ENCODE peak calls at places on chromosomes 5 and 9, in five cellular contexts. L is SK-N-SH, S is endodermal cell, C is GM23248, Z is HCT116. K is an unnamed sample.
A peak's percentile ranks its signal among the peaks of the same experiment; 100 is the strongest.

GRCh38 chr9:71780953-71781352 is 12.6 kb upstream of the CEMIP2 start:
- DNase-seq in L (no peak), C (no peak), S (no peak), Z (no peak), K (no peak)

GRCh38 chr9:130074391-130075115 is 20.8 kb downstream of the GPR107 start:
- DNase-seq in L (no peak), Z (no peak), C (no peak), S (no peak), K (no peak)

GRCh38 chr9:127612993-127613954 is 1.2 kb downstream of the STXBP1 start:
- DNase-seq in C (peak; percentile 87), S (peak; percentile 84), L (peak; percentile 82), Z (no peak), K (no peak)

GRCh38 chr9:108634669-108635462 is 220.9 kb downstream of the ACTL7B start:
- DNase-seq in C (peak; percentile 88), L (no peak), Z (peak; percentile 10), S (no peak), K (no peak)

GRCh38 chr5:141050622-141051525 is at the start of gene PCDHB1:
- DNase-seq in L (peak; percentile 12), C (no peak), Z (no peak), S (peak; percentile 73), K (no peak)

GRCh38 chr9:107650321-107650720 is 160.8 kb upstream of the KLF4 start:
- DNase-seq in Z (no peak), C (peak; percentile 83), S (no peak), L (no peak), K (no peak)

GRCh38 chr5:150653145-150653761 is 7.8 kb upstream of the MYOZ3 start:
- DNase-seq in L (peak; percentile 65), C (peak; percentile 57), S (peak; percentile 46), Z (no peak), K (no peak)

GRCh38 chr5:76180817-76181805 is 97.9 kb downstream of the SV2C start:
- DNase-seq in S (no peak), C (no peak), L (no peak), Z (no peak), K (no peak)

GRCh38 chr9:90642570-90643539 is at the start of gene DIRAS2:
- DNase-seq in S (peak; percentile 89), C (peak; percentile 68), Z (peak; percentile 6), L (peak; percentile 85), K (no peak)

GRCh38 chr5:133750856-133751255 is 138.5 kb upstream of the FSTL4 start:
- DNase-seq in L (no peak), C (no peak), Z (no peak), S (no peak), K (no peak)

GRCh38 chr5:39599721-39600431 is 175.1 kb upstream of the DAB2 start:
- DNase-seq in C (peak; percentile 76), Z (peak; percentile 24), L (no peak), S (no peak), K (no peak)

GRCh38 chr5:31753700-31754461 is 115.0 kb downstream of the PDZD2 start:
- DNase-seq in S (peak; percentile 72), Z (no peak), C (no peak), L (no peak), K (no peak)

GRCh38 chr9:81759680-81760215 is 70.4 kb upstream of the TLE1 start:
- DNase-seq in S (no peak), Z (peak; percentile 21), L (peak; percentile 21), C (peak; percentile 93), K (no peak)

GRCh38 chr5:169004551-169004950 is 296.4 kb downstream of the SLIT3 start:
- DNase-seq in L (no peak), Z (no peak), S (no peak), C (no peak), K (no peak)

GRCh38 chr5:78706381-78706780 is 57.8 kb upstream of the LHFPL2 start:
- DNase-seq in Z (no peak), S (no peak), C (no peak), L (no peak), K (no peak)

GRCh38 chr9:22446589-22446949 is at the start of gene DMRTA1:
- DNase-seq in L (peak; percentile 42), C (peak; percentile 76), S (peak; percentile 96), Z (no peak), K (no peak)

GRCh38 chr5:3351581-3352442 is 243.8 kb upstream of the IRX1 start:
- DNase-seq in C (no peak), S (peak; percentile 35), L (no peak), Z (no peak), K (no peak)

GRCh38 chr5:59673438-59674058 is 220.0 kb downstream of the PDE4D start:
- DNase-seq in L (peak; percentile 24), Z (peak; percentile 8), S (no peak), C (peak; percentile 69), K (no peak)

GRCh38 chr9:90697782-90698181 is 55.2 kb upstream of the DIRAS2 start:
- DNase-seq in Z (no peak), L (no peak), S (no peak), C (no peak), K (no peak)

GRCh38 chr5:175216991-175217390 is 227.0 kb downstream of the DRD1 start:
- DNase-seq in S (no peak), Z (no peak), L (no peak), C (peak; percentile 65), K (no peak)

GRCh38 chr5:14552017-14552416 is 29.6 kb upstream of the OTULINL start:
- DNase-seq in L (no peak), C (peak; percentile 6), Z (no peak), S (no peak), K (no peak)

GRCh38 chr5:134964359-134965270 is 3.1 kb upstream of the CATSPER3 start:
- DNase-seq in L (no peak), S (no peak), C (no peak), Z (no peak), K (no peak)

GRCh38 chr9:133979124-133979920 is 12.8 kb downstream of the VAV2 start:
- DNase-seq in S (no peak), Z (no peak), L (peak; percentile 38), C (peak; percentile 55), K (no peak)

GRCh38 chr5:62284946-62285891 is 20.8 kb upstream of the KIF2A start:
- DNase-seq in C (no peak), Z (no peak), S (no peak), L (no peak), K (no peak)

GRCh38 chr5:74092761-74093160 is 466.8 kb downstream of the ARHGEF28 start:
- DNase-seq in L (no peak), Z (no peak), C (no peak), S (no peak), K (no peak)

GRCh38 chr5:135833521-135833920 is 942 bp upstream of the SLC25A48 start:
- DNase-seq in L (no peak), S (no peak), Z (no peak), C (no peak), K (no peak)

GRCh38 chr9:114691956-114692295 is 9.9 kb upstream of the TEX48 start:
- DNase-seq in L (no peak), C (no peak), S (no peak), Z (no peak), K (no peak)

GRCh38 chr5:123709422-123709821 is 197.4 kb downstream of the CSNK1G3 start:
- DNase-seq in C (no peak), Z (no peak), S (no peak), L (no peak), K (no peak)

GRCh38 chr9:100322954-100323536 is 29.7 kb downstream of the TEX10 start:
- DNase-seq in Z (peak; percentile 10), S (peak; percentile 71), C (peak; percentile 58), L (peak; percentile 27), K (peak; percentile 20)

GRCh38 chr5:5289537-5289936 is 132.9 kb upstream of the ICE1 start:
- DNase-seq in L (no peak), Z (no peak), C (no peak), S (no peak), K (no peak)

GRCh38 chr5:98935206-98935605 is 6.4 kb upstream of the CHD1 start:
- DNase-seq in C (no peak), L (no peak), Z (no peak), S (no peak), K (peak; percentile 24)

DNA sequence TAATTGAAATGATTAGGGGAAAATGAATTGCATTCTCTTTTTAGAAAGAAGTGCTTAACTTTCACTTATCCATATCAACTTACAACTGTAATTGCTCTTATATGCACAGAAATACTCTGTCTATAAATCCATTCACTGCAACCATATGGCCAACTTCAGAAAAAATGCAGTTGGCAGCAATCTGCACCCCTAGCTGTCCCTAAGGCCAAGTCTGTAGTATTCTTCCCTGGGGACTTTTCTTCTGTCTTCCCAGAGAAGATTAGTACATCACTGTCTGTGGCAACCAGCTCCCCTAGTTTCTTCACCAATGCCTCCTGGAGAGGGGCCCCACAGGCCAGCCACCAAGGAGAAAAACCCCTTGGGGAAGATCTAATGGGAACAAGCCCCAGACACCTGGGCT is 45.4 kb downstream of the ABCA1 start:
- DNase-seq in S (no peak), C (no peak), L (no peak), Z (no peak), K (no peak)
- H3K9ac ChIP-seq in S (no peak overlapping the region), C (no peak overlapping the region), L (no peak overlapping the region), Z (no peak overlapping the region), K (no peak overlapping the region)

GRCh38 chr5:1076406-1076805 is 35.5 kb downstream of the SLC12A7 start:
- DNase-seq in C (no peak), S (no peak), Z (no peak), L (no peak), K (no peak)
- H3K36me3 ChIP-seq in C (no peaks in the 10 kb centered on the region), S (no peaks in the 10 kb centered on the region), Z (no peaks in the 10 kb centered on the region), L (no peaks in the 10 kb centered on the region), K (no peaks in the 10 kb centered on the region)

GRCh38 chr9:132582276-132582785 is at the start of gene BARHL1:
- DNase-seq in C (no peak), S (no peak), Z (no peak), L (peak; percentile 50), K (no peak)
- H3K4me3 ChIP-seq in C (peak within 1 kb of the TSS; percentile 45), S (peak within 1 kb of the TSS; percentile 49), Z (no peak within 1 kb of the TSS), L (peak within 1 kb of the TSS; percentile 39), K (no peak within 1 kb of the TSS)

GRCh38 chr9:98225015-98225442 is 30.4 kb downstream of the TBC1D2 start:
- DNase-seq in Z (no peak), C (no peak), S (no peak), L (no peak), K (no peak)

GRCh38 chr9:98220911-98221310 is 28.5 kb upstream of the CORO2A start:
- DNase-seq in Z (no peak), L (no peak), C (no peak), S (no peak), K (no peak)

GRCh38 chr9:98219794-98220370 is 27.4 kb upstream of the CORO2A start:
- DNase-seq in Z (no peak), C (no peak), S (no peak), L (no peak), K (no peak)

GRCh38 chr9:98226516-98226915 is 28.9 kb downstream of the TBC1D2 start:
- DNase-seq in Z (no peak), S (no peak), L (no peak), C (peak; percentile 19), K (no peak)

DNA sequence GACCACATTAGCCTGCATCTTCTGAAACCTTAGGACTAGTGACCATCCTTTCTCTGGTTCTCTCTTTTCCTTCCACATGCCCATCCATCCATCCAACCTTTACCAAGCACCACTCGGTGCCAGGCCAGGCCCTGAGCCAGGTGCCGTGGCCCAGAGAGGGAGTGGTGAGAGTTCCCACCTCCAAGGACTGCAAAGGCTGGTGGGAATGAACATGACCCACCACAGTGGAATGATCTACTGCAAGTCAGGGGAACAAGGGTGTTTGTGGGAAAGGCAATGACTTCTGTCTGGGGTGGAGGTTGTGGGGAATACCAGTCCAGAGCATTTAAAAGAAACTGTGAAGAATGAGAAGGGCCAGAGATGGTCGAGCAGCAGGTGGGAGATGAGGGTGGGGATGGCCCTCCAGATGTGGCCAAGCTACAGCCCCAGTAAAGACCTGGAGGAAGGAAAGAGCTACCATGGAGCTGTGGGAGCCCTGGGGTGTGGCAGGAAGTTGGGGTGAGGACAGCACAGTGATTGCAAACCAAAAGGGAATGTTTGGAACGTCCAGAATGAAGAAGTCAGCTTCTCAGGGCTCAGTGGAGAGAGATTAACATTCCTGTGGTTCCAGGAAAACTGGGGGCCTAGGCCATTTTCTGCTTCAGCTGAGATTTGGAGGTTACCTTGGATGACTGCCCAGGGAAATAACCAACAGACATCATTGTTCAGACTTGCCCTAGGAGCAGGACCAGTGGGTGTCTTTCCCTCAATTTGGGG is 30.6 kb upstream of the CORO2A start:
- DNase-seq in L (no peak), S (no peak), C (peak; percentile 98), Z (peak; percentile 54), K (no peak)
- H3K9ac ChIP-seq in L (peak overlapping the region; percentile 67), S (no peak overlapping the region), C (peak overlapping the region; percentile 61), Z (peak overlapping the region; percentile 56), K (no peak overlapping the region)